ENCODE peak calls at places on chromosomes 16 and 17, in seven cellular contexts. S is right lobe of liver, B is BJ, V is K562, H is thoracic aorta, Q is stomach, Y is cardiac muscle cell. T is an unnamed sample.

GRCh38 chr16:3171855-3172593 is 16.0 kb upstream of the OR1F1 start:
- DNase-seq in S (no peak), B (no peak), V (peak), H (no peak), Q (no peak), Y (no peak), T (no peak)

GRCh38 chr16:4511441-4512082 is 27.0 kb downstream of the CDIP1 start:
- DNase-seq in S (no peak), B (no peak), V (peak), H (no peak), Q (peak), Y (peak), T (no peak)

GRCh38 chr16:70696952-70697600 is 11.2 kb upstream of the MTSS2 start:
- DNase-seq in S (no peak), B (no peak), V (no peak), H (no peak), Q (peak), Y (no peak), T (no peak)

GRCh38 chr16:87320510-87321227 is 3.5 kb upstream of the C16orf95 start:
- DNase-seq in S (no peak), B (no peak), V (no peak), H (no peak), Q (no peak), Y (no peak), T (no peak)

GRCh38 chr16:79069118-79069517 is 531.4 kb downstream of the MAF start:
- DNase-seq in S (no peak), B (no peak), V (no peak), H (no peak), Q (no peak), Y (no peak), T (no peak)

GRCh38 chr16:69626256-69626655 is 60.5 kb downstream of the NFAT5 start:
- DNase-seq in S (no peak), B (no peak), V (peak), H (no peak), Q (no peak), Y (no peak), T (no peak)

GRCh38 chr17:38868095-38868967 is 1.5 kb upstream of the LASP1 start:
- DNase-seq in S (no peak), B (no peak), V (peak), H (no peak), Q (peak), Y (peak), T (no peak)

GRCh38 chr16:65510241-65510640 is 388.4 kb upstream of the CDH11 start:
- DNase-seq in S (no peak), B (no peak), V (no peak), H (no peak), Q (no peak), Y (no peak), T (no peak)

GRCh38 chr17:43014020-43014615 is 7.5 kb downstream of the IFI35 start:
- DNase-seq in S (no peak), B (no peak), V (no peak), H (no peak), Q (no peak), Y (no peak), T (no peak)

GRCh38 chr17:15943971-15944719 is 785 bp upstream of the ADORA2B start:
- DNase-seq in S (no peak), B (no peak), V (no peak), H (no peak), Q (no peak), Y (peak), T (no peak)

GRCh38 chr17:3935825-3936355 is 19.6 kb upstream of the P2RX1 start:
- DNase-seq in S (no peak), B (no peak), V (no peak), H (no peak), Q (no peak), Y (no peak), T (no peak)

GRCh38 chr16:5354645-5355044 is 257.1 kb upstream of the EEF2KMT start:
- DNase-seq in S (no peak), B (no peak), V (no peak), H (no peak), Q (no peak), Y (peak), T (no peak)

GRCh38 chr17:78889525-78889924 is 13.5 kb downstream of the CEP295NL start:
- DNase-seq in S (no peak), B (no peak), V (no peak), H (no peak), Q (no peak), Y (no peak), T (no peak)

GRCh38 chr17:48985436-48986245 is 11.5 kb upstream of the IGF2BP1 start:
- DNase-seq in S (no peak), B (no peak), V (no peak), H (no peak), Q (no peak), Y (no peak), T (no peak)

GRCh38 chr16:12602811-12603698 is 200.6 kb downstream of the CPPED1 start:
- DNase-seq in S (no peak), B (no peak), V (no peak), H (no peak), Q (no peak), Y (no peak), T (no peak)

GRCh38 chr17:731943-732787 is at the start of gene TLCD3A:
- DNase-seq in S (peak), B (no peak), V (peak), H (no peak), Q (peak), Y (peak), T (no peak)

GRCh38 chr17:3804503-3804931 is 3.5 kb upstream of the ITGAE start:
- DNase-seq in S (peak), B (no peak), V (no peak), H (no peak), Q (no peak), Y (no peak), T (peak)

GRCh38 chr17:68101992-68102758 is 66.6 kb downstream of the KPNA2 start:
- DNase-seq in S (peak), B (no peak), V (no peak), H (no peak), Q (peak), Y (peak), T (no peak)

GRCh38 chr17:44796731-44797130 is 33.4 kb downstream of the GJC1 start:
- DNase-seq in S (no peak), B (no peak), V (no peak), H (no peak), Q (no peak), Y (no peak), T (no peak)

GRCh38 chr16:79618041-79618711 is 17.6 kb upstream of the MAF start:
- DNase-seq in S (no peak), B (no peak), V (no peak), H (no peak), Q (no peak), Y (no peak), T (no peak)

GRCh38 chr16:14062261-14062660 is 8.9 kb upstream of the MRTFB start:
- DNase-seq in S (no peak), B (no peak), V (no peak), H (no peak), Q (no peak), Y (no peak), T (no peak)

GRCh38 chr17:15945493-15946209 is 721 bp downstream of the ADORA2B start:
- DNase-seq in S (no peak), B (no peak), V (peak), H (no peak), Q (no peak), Y (peak), T (no peak)

GRCh38 chr17:27280527-27280926 is 13.4 kb upstream of the WSB1 start:
- DNase-seq in S (no peak), B (no peak), V (peak), H (no peak), Q (no peak), Y (no peak), T (no peak)

GRCh38 chr17:56310780-56311179 is 157.5 kb downstream of the ANKFN1 start:
- DNase-seq in S (no peak), B (no peak), V (no peak), H (no peak), Q (no peak), Y (no peak), T (no peak)

GRCh38 chr17:56754523-56755208 is 79.1 kb downstream of the C17orf67 start:
- DNase-seq in S (no peak), B (no peak), V (no peak), H (no peak), Q (no peak), Y (peak), T (no peak)

GRCh38 chr16:76535-77272 is 1.3 kb upstream of the MPG start:
- DNase-seq in S (no peak), B (no peak), V (peak), H (peak), Q (peak), Y (no peak), T (no peak)

GRCh38 chr16:57413301-57413730 is 8.7 kb downstream of the CCL17 start:
- DNase-seq in S (no peak), B (no peak), V (no peak), H (no peak), Q (no peak), Y (no peak), T (no peak)

GRCh38 chr17:77098884-77099545 is 41.8 kb upstream of the SEC14L1 start:
- DNase-seq in S (peak), B (peak), V (no peak), H (no peak), Q (peak), Y (no peak), T (peak)

GRCh38 chr16:15523092-15523541 is 88.7 kb downstream of the BMERB1 start:
- DNase-seq in S (peak), B (no peak), V (peak), H (no peak), Q (no peak), Y (no peak), T (no peak)

GRCh38 chr16:51701025-51701424 is 550.0 kb upstream of the SALL1 start:
- DNase-seq in S (no peak), B (no peak), V (no peak), H (no peak), Q (no peak), Y (no peak), T (no peak)

GRCh38 chr17:45756266-45756989 is 27.7 kb upstream of the CRHR1 start:
- DNase-seq in S (no peak), B (no peak), V (no peak), H (no peak), Q (no peak), Y (no peak), T (no peak)

GRCh38 chr16:70520612-70521297 is 2.6 kb downstream of the COG4 start:
- DNase-seq in S (no peak), B (no peak), V (no peak), H (no peak), Q (no peak), Y (no peak), T (no peak)

GRCh38 chr17:34619687-34620217 is 40.4 kb downstream of the TMEM132E start:
- DNase-seq in S (no peak), B (no peak), V (no peak), H (no peak), Q (no peak), Y (no peak), T (no peak)

GRCh38 chr17:14845562-14846335 is 419.4 kb downstream of the PMP22 start:
- DNase-seq in S (no peak), B (no peak), V (no peak), H (no peak), Q (no peak), Y (no peak), T (no peak)

GRCh38 chr17:33987162-33987561 is 267.9 kb upstream of the CCL2 start:
- DNase-seq in S (no peak), B (no peak), V (no peak), H (no peak), Q (no peak), Y (no peak), T (no peak)

GRCh38 chr16:11133344-11133921 is 122.6 kb downstream of the SOCS1 start:
- DNase-seq in S (no peak), B (peak), V (peak), H (peak), Q (peak), Y (peak), T (peak)

GRCh38 chr16:13906426-13907089 is 13.4 kb upstream of the ERCC4 start:
- DNase-seq in S (no peak), B (no peak), V (no peak), H (no peak), Q (no peak), Y (no peak), T (no peak)

DNA sequence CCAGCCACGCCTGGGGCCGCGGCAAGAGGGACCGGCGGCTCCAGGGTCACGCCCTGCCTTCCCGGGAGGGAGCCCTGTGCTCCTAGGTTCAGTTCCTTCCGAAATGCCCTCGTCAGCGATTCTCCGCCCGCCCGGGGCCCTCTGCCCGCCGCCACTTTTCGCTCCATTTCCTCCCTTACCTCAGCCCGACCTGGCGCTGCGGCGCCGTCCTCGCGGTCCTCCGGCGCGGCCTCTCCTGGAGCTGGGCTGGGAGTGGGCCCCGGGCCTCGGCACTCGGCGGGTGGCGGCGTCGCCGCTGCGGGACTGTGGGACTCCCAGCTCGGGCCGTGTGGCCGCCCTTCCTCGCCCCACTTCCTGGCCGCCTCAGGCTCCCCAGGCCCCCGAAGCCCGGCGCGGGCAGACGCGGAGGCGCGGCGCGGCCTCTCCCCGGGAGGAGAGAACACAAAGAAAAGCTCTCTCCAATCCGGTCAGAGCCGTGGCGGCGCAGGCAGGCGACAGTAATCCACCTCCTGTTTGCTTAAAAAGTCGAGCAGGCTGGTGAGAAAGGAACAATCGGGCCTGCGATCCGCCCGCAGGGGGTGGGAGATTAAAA is 1.6 kb downstream of the BAHCC1 start:
- DNase-seq in S (no peak), B (no peak), V (no peak), H (no peak), Q (peak), Y (no peak), T (no peak)
- H3K4me3 ChIP-seq in S (peak), B (peak), V (no peak), H (peak), Q (peak), Y (peak), T (peak)

DNA sequence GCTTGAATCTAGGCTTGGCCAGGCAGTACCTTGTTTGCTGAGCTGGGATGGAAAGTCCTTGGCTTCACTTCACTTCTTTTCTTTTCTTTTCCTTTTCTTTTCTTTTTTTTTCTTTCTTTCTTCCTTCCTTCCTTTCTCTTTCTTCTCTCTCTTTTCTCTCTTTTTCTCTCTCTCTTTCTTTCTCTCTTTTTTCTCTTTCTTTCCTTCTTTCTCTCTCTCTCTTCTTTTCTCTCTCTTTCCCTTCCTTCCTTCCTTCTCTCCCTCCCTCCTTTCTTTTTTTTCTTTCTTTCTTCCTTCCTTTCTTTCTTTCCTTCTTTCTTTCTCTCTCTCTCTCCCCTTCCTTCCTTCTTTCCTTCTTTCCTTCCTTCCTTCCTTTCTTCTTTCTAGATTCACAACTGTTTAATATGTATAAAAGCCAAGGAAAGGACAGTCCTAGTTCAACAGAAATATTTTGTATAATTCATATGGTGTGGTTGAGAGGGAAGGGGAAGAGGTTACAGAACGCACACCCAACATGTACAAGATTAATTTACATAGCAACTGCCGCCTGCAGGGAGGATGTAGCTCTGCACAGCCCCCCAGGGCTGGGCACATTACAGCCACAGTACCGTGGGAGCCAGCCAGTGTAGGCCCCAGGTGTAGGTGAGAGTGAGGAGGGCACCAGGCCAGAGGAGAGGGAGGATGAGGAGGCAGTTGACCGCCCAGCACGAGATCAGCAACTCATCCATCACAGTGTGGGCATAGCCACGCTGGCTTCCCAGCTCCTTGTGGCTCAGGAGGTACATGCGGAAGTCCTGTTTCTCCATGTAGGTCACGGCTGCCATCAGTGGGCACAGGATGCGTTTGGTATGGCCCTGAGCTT is 9.7 kb upstream of the ITGB3 start:
- DNase-seq in S (no peak), B (no peak), V (no peak), H (no peak), Q (no peak), Y (no peak), T (no peak)
- TF ChIP-seq CTCF in S (no peak), B (no peak), V (no peak), H (no peak), Q (no peak), Y (no peak), T (no peak)

DNA sequence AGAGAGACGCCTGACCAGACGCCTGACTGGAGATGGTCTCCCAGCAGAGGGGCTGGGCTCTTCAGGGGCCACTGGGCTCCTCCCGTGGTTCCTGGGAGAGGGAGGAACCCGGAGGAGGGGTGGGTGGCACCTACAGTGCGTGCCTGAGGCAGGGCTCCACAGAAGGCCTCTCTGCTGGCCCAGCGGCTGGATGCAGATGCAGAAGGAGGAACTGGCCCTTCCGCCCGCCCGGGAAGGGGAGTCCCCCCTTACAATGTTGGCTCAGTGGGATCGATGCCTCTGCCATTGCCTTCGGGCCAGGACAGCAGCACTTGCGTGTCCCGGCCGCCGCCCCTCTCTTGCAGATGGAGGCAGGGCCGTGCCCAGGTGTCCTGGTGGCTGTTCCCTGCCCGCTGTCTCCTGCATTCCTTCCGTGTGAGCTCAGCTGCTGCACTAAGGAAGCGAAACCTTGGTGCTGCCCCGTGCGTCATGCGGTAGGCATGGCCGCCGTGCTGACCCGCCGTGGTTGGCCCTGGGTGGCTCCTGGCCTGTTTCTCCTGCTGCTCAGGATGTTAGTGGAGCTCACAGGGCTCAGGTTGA is 15.1 kb downstream of the BAIAP2 start:
- DNase-seq in S (no peak), B (no peak), V (no peak), H (no peak), Q (peak), Y (no peak), T (no peak)
- H3K4me3 ChIP-seq in S (no peak), B (no peak), V (no peak), H (peak), Q (peak), Y (no peak), T (peak)

GRCh38 chr17:81558115-81558468 is 5.9 kb upstream of the FAAP100 start:
- DNase-seq in S (no peak), B (no peak), V (no peak), H (no peak), Q (no peak), Y (no peak), T (no peak)

GRCh38 chr17:81556175-81556691 is 4.1 kb upstream of the FAAP100 start:
- DNase-seq in S (no peak), B (no peak), V (peak), H (no peak), Q (no peak), Y (peak), T (no peak)

GRCh38 chr17:81558941-81559806 is 7.0 kb upstream of the FAAP100 start:
- DNase-seq in S (no peak), B (no peak), V (no peak), H (no peak), Q (no peak), Y (no peak), T (no peak)

GRCh38 chr17:81556863-81557262 is 4.7 kb upstream of the FAAP100 start:
- DNase-seq in S (no peak), B (no peak), V (no peak), H (no peak), Q (no peak), Y (no peak), T (no peak)

DNA sequence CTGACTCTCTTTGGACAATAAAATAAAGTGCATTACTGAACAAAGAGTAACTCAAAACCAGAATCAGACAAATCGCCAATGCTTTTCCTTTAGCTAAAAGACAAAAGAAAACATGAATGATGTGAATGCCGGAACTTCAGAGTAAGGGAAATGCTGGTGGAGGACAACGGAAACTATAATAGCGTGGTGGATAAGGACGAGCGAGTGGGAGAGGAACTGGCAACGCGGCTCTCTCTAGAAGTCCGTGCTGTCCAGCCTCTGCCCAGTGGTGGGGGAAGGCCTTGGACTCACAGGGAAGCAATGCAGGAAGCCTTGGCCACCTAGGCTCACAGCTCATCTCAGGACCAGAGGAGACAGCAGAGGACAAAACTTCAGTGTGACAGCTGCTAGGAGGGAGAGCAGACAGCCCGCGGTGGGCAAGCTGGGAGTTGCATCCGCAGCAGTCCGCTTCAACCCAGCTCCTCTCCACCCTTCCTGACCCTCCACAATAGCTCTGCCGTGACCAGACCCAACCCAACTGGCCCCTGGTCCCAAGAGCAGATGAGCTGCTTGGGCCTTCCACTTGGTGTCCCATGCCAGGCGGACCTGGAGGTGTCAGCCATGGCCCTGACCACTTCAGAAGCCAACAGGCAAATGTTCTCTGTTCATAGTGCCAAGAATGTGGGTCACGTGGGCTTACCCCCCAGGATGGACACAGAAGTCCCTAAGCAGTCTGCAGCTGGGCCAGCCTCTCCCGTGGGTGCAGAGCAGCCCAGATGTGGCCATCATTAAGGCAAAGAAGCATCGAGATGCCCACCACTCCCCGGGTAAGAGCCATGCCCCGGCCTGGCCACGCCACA is 5.3 kb upstream of the FAAP100 start:
- DNase-seq in S (no peak), B (no peak), V (no peak), H (no peak), Q (no peak), Y (no peak), T (no peak)
- TF ChIP-seq CTCF in S (no peak), B (no peak), V (no peak), H (no peak), Q (no peak), Y (no peak), T (no peak)

GRCh38 chr17:82106697-82107305 is 8.8 kb upstream of the FASN start:
- DNase-seq in S (no peak), B (no peak), V (no peak), H (no peak), Q (peak), Y (no peak), T (no peak)
- H3K4me3 ChIP-seq in S (peak), B (no peak), V (no peak), H (peak), Q (peak), Y (no peak), T (no peak)

T was measured in epithelial cell of proximal tubule.